ENCODE peak calls at places on chromosomes 1 and 21, in six cellular contexts. L is kidney, S is lower lobe of right lung, T is AG04450, U is A549, A is thoracic aorta. G is an unnamed sample.
A peak's percentile ranks its signal among the peaks of the same experiment; 100 is the strongest.

GRCh38 chr1:233025566-233025965 is 75.2 kb downstream of the NTPCR start:
- DNase-seq in U (no peak), S (no peak), A (no peak), T (no peak), L (no peak), G (no peak)

GRCh38 chr21:33289199-33289819 is 23.1 kb downstream of the IL10RB start:
- DNase-seq in U (no peak), A (no peak), S (no peak), T (no peak), L (no peak), G (no peak)

GRCh38 chr1:47659141-47659540 is 221.3 kb downstream of the FOXD2 start:
- DNase-seq in T (no peak), L (no peak), U (no peak), S (no peak), A (no peak), G (peak; percentile 14)

GRCh38 chr1:158972841-158973240 is 36.9 kb upstream of the IFI16 start:
- DNase-seq in A (no peak), S (no peak), L (no peak), U (peak; percentile 11), T (no peak), G (no peak)

GRCh38 chr1:24277420-24278169 is 41.6 kb upstream of the GRHL3 start:
- DNase-seq in L (no peak), S (no peak), A (no peak), U (no peak), T (no peak), G (no peak)

GRCh38 chr1:65939187-65939586 is 146.5 kb downstream of the PDE4B start:
- DNase-seq in A (no peak), L (no peak), U (no peak), T (no peak), S (no peak), G (no peak)

GRCh38 chr1:117169871-117170596 is 40.7 kb downstream of the VTCN1 start:
- DNase-seq in S (no peak), L (no peak), U (no peak), T (no peak), A (no peak), G (no peak)

GRCh38 chr1:24201941-24202440 is 14.9 kb upstream of the IFNLR1 start:
- DNase-seq in A (peak; percentile 57), T (peak; percentile 69), L (peak; percentile 89), S (peak; percentile 70), U (peak; percentile 91), G (no peak)

GRCh38 chr1:213669964-213670691 is 317.6 kb upstream of the PROX1 start:
- DNase-seq in U (no peak), S (no peak), L (no peak), A (no peak), T (no peak), G (no peak)

GRCh38 chr1:94265011-94265422 is 27.6 kb upstream of the ARHGAP29 start:
- DNase-seq in A (no peak), L (no peak), T (no peak), U (no peak), S (no peak), G (no peak)

GRCh38 chr1:203278885-203279406 is 26.4 kb upstream of the BTG2 start:
- DNase-seq in L (no peak), T (no peak), S (no peak), A (no peak), U (no peak), G (no peak)

GRCh38 chr1:188769181-188769580 is 1708.5 kb downstream of the BRINP3 start:
- DNase-seq in U (no peak), S (no peak), T (no peak), L (no peak), A (no peak), G (no peak)

GRCh38 chr1:47432071-47433036 is 5.5 kb upstream of the FOXD2 start:
- DNase-seq in S (peak; percentile 68), T (no peak), U (peak; percentile 61), A (peak; percentile 31), L (peak; percentile 87), G (peak; percentile 51)

GRCh38 chr1:68175621-68176398 is 56.5 kb downstream of the WLS start:
- DNase-seq in U (no peak), A (no peak), T (no peak), L (no peak), S (no peak), G (no peak)

GRCh38 chr1:159068877-159069276 is 7.7 kb downstream of the AIM2 start:
- DNase-seq in L (no peak), U (no peak), A (no peak), T (peak; percentile 15), S (no peak), G (no peak)

GRCh38 chr1:25973610-25974355 is 24.1 kb downstream of the PAFAH2 start:
- DNase-seq in A (no peak), L (no peak), T (no peak), S (no peak), U (no peak), G (no peak)

GRCh38 chr1:50420689-50421365 is 2.4 kb downstream of the DMRTA2 start:
- DNase-seq in U (no peak), L (no peak), S (no peak), A (no peak), T (no peak), G (no peak)

GRCh38 chr1:10904396-10905358 is 107.8 kb upstream of the TARDBP start:
- DNase-seq in A (no peak), U (no peak), L (peak; percentile 66), T (no peak), S (peak; percentile 64), G (peak; percentile 84)

GRCh38 chr1:52927219-52928082 is at the start of gene SCP2:
- DNase-seq in L (peak; percentile 94), A (no peak), U (peak; percentile 60), S (peak; percentile 88), T (peak; percentile 32), G (peak; percentile 89)

GRCh38 chr21:33212159-33212851 is 17.4 kb upstream of the IFNAR2 start:
- DNase-seq in T (peak; percentile 33), A (no peak), S (no peak), U (no peak), L (no peak), G (no peak)

GRCh38 chr1:163074004-163074403 is 4.8 kb downstream of the RGS4 start:
- DNase-seq in A (no peak), U (no peak), S (no peak), L (no peak), T (no peak), G (no peak)

GRCh38 chr1:164640673-164641352 is 81.8 kb downstream of the PBX1 start:
- DNase-seq in T (no peak), S (no peak), L (no peak), A (no peak), U (no peak), G (no peak)
- H3K27ac ChIP-seq in T (no peak overlapping the region), S (no peak overlapping the region), L (no peak overlapping the region), A (no peak overlapping the region), U (peak overlapping the region; percentile 85), G (no peak overlapping the region)

DNA sequence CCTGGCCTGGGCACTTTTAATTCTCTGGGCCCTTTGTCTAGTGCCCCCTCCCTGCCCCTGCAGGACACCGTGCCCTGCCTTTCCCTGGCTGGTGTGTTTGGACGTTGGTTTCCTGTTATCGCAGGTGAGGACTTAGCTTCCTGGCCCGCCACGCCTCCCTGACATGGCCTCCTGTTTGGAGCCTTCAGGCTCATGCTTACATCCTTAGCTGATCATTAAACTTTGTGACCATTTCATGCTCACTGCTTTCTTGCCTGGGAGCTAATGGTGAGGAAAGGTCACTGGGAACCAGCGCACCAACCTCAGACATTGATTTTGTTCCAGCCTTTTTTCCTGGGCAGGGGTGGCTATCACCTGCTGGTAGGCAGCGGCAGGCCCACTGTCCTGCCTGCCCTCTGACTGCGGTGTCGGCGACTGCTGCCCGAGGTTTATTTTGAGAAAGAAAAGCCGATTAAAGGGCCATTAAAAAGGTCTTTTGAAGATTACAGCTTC is 3.7 kb downstream of the PFKL start:
- DNase-seq in S (no peak), L (peak; percentile 91), A (no peak), U (no peak), T (no peak), G (no peak)
- H3K27ac ChIP-seq in S (no peak overlapping the region), L (peak overlapping the region; percentile 94), A (peak overlapping the region; percentile 59), U (no peak overlapping the region), T (no peak overlapping the region), G (peak overlapping the region; percentile 93)

GRCh38 chr1:6414881-6415280 is 4.8 kb downstream of the HES2 start:
- DNase-seq in U (no peak), A (no peak), T (no peak), L (no peak), S (no peak), G (no peak)
- H3K27ac ChIP-seq in U (peak overlapping the region; percentile 82), A (no peak overlapping the region), T (no peak overlapping the region), L (no peak overlapping the region), S (no peak overlapping the region), G (no peak overlapping the region)

GRCh38 chr1:27967884-27968466 is 8.2 kb downstream of the XKR8 start:
- DNase-seq in L (no peak), A (no peak), T (no peak), S (no peak), U (no peak), G (no peak)
- H3K27ac ChIP-seq in L (no peak overlapping the region), A (no peak overlapping the region), T (no peak overlapping the region), S (no peak overlapping the region), U (peak overlapping the region; percentile 21), G (no peak overlapping the region)

GRCh38 chr1:211683396-211684297 is 8.2 kb upstream of the NEK2 start:
- DNase-seq in A (no peak), S (no peak), L (no peak), U (no peak), T (no peak), G (no peak)

GRCh38 chr1:211687462-211688215 is 12.2 kb upstream of the NEK2 start:
- DNase-seq in S (no peak), T (no peak), L (no peak), U (no peak), A (no peak), G (no peak)

GRCh38 chr1:211684331-211684730 is 8.9 kb upstream of the NEK2 start:
- DNase-seq in T (no peak), L (no peak), S (no peak), A (no peak), U (no peak), G (no peak)

GRCh38 chr1:211684791-211685190 is 9.4 kb upstream of the NEK2 start:
- DNase-seq in L (no peak), U (no peak), S (no peak), T (peak; percentile 10), A (no peak), G (no peak)

GRCh38 chr1:211685823-211686222 is 10.4 kb upstream of the NEK2 start:
- DNase-seq in S (no peak), A (no peak), L (no peak), U (no peak), T (no peak), G (no peak)
- H3K27ac ChIP-seq in S (no peak overlapping the region), A (no peak overlapping the region), L (no peak overlapping the region), U (no peak overlapping the region), T (no peak overlapping the region), G (no peak overlapping the region)

G was measured in spleen.